ENCODE peak calls at places on chromosomes 5 and 9, in five cellular contexts. V is H1, Z is K562, U is GM12878, W is HepG2. P is an unnamed sample.

GRCh38 chr5:463952-464351 is 21.0 kb downstream of the EXOC3 start:
- DNase-seq in V (no peak), Z (no peak), U (no peak), W (no peak), P (no peak)

GRCh38 chr5:133825631-133826289 is 142.7 kb downstream of the C5orf15 start:
- DNase-seq in V (no peak), Z (no peak), U (peak), W (no peak), P (no peak)

GRCh38 chr5:13957032-13957645 is 12.7 kb upstream of the DNAH5 start:
- DNase-seq in V (no peak), Z (peak), U (no peak), W (peak), P (peak)

GRCh38 chr5:140041492-140042421 is 1.3 kb downstream of the NRG2 start:
- DNase-seq in V (peak), Z (no peak), U (peak), W (no peak), P (peak)

GRCh38 chr5:83472508-83473343 is 1.2 kb downstream of the VCAN start:
- DNase-seq in V (peak), Z (peak), U (no peak), W (no peak), P (peak)

GRCh38 chr9:69649566-69650260 is 22.5 kb downstream of the APBA1 start:
- DNase-seq in V (no peak), Z (no peak), U (no peak), W (no peak), P (no peak)

GRCh38 chr5:132411382-132411925 is 41.9 kb downstream of the SLC22A5 start:
- DNase-seq in V (no peak), Z (no peak), U (no peak), W (no peak), P (no peak)

GRCh38 chr9:121682201-121682600 is 30.8 kb downstream of the DAB2IP start:
- DNase-seq in V (no peak), Z (no peak), U (no peak), W (no peak), P (no peak)

GRCh38 chr5:130687085-130687733 is 477.8 kb downstream of the HINT1 start:
- DNase-seq in V (no peak), Z (no peak), U (no peak), W (no peak), P (no peak)

GRCh38 chr5:55004728-55005127 is 19.3 kb upstream of the GZMK start:
- DNase-seq in V (no peak), Z (no peak), U (no peak), W (no peak), P (no peak)

GRCh38 chr9:137316012-137316981 is 14.2 kb upstream of the NRARP start:
- DNase-seq in V (peak), Z (peak), U (no peak), W (no peak), P (peak)
- TF ChIP-seq POLR2A in V (no peak), Z (peak), U (peak), W (no peak), P (no peak)

DNA sequence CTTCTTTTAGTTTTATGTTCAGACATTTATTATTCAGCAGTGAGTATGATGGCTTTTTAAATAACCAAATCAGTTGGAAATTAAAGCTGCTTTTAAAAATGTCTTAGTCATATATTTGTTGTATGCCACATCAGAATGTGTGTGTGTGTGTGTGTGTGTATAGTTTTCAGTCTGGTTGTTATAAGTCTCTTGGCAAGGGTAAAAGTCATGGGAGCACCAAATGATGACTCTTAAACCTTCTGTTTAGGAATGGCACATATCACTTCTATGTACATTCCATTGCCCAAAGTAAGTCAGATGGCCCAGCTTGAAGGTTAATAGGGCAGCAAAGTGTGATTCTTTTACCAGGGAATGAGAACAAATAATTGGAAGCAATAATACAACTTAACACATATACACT is 135.9 kb downstream of the RNF180 start:
- DNase-seq in V (no peak), Z (no peak), U (no peak), W (no peak), P (no peak)
- TF ChIP-seq CHD2 in V (no peak), Z (no peak), U (no peak), W (no peak), P (no peak)

GRCh38 chr5:57488308-57488955 is 5.8 kb upstream of the ACTBL2 start:
- DNase-seq in V (no peak), Z (no peak), U (no peak), W (no peak), P (no peak)
- TF ChIP-seq POLR2A in V (no peak), Z (no peak), U (no peak), W (no peak), P (no peak)

GRCh38 chr5:51486158-51486557 is 102.9 kb downstream of the ISL1 start:
- DNase-seq in V (no peak), Z (no peak), U (no peak), W (no peak), P (no peak)
- TF ChIP-seq CHD2 in V (no peak), Z (no peak), U (no peak), W (no peak), P (no peak)

GRCh38 chr5:91311168-91311696 is 71.9 kb downstream of the ARRDC3 start:
- DNase-seq in V (no peak), Z (no peak), U (no peak), W (no peak), P (no peak)

GRCh38 chr5:91307023-91307422 is 76.1 kb downstream of the ARRDC3 start:
- DNase-seq in V (no peak), Z (no peak), U (no peak), W (no peak), P (no peak)

GRCh38 chr5:91311697-91312501 is 71.2 kb downstream of the ARRDC3 start:
- DNase-seq in V (no peak), Z (no peak), U (peak), W (peak), P (peak)

DNA sequence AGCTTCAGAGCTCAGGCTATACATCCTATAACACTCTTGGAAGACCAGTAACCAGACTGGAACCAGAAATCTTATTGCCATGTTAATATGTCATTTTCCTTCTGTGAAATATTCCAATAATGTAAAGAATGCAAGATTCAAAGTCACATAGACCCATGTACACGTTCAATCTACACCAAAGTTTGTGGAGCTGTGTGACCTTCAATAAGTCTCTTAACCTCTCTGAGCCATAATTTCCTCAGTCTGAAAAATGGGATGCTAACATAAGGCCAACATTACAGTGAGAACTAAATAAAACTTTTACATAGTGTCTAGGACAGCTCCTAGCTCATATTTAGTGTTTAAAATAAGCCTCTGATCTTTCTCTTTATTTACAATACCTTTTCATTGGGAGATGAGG is 70.4 kb downstream of the ARRDC3 start:
- DNase-seq in V (no peak), Z (no peak), U (no peak), W (no peak), P (no peak)
- TF ChIP-seq POLR2A in V (no peak), Z (no peak), U (no peak), W (no peak), P (no peak)

GRCh38 chr5:155222393-155222792 is 208.8 kb downstream of the KIF4B start:
- DNase-seq in V (no peak), Z (no peak), U (no peak), W (no peak), P (no peak)
- TF ChIP-seq CHD2 in V (no peak), Z (no peak), U (no peak), W (no peak), P (no peak)

GRCh38 chr5:34915139-34915855 is at the start of the genes BRIX1 and RAD1:
- DNase-seq in V (peak), Z (peak), U (peak), W (peak), P (peak)
- TF ChIP-seq POLR2A in V (peak), Z (peak), U (peak), W (peak), P (peak)

GRCh38 chr5:169954786-169955185 is 25.5 kb downstream of the INSYN2B start:
- DNase-seq in V (no peak), Z (no peak), U (no peak), W (no peak), P (no peak)
- TF ChIP-seq CHD2 in V (no peak), Z (no peak), U (no peak), W (no peak), P (no peak)

GRCh38 chr5:141944086-141944485 is 13.9 kb downstream of the PCDH12 start:
- DNase-seq in V (no peak), Z (no peak), U (no peak), W (no peak), P (no peak)
- TF ChIP-seq POLR2A in V (no peak), Z (no peak), U (no peak), W (no peak), P (no peak)

GRCh38 chr9:123314617-123315016 is 41.4 kb upstream of the CRB2 start:
- DNase-seq in V (no peak), Z (no peak), U (no peak), W (no peak), P (no peak)

GRCh38 chr9:123310551-123311249 is 42.3 kb upstream of the STRBP start:
- DNase-seq in V (no peak), Z (no peak), U (no peak), W (peak), P (no peak)

GRCh38 chr9:123309611-123310010 is 41.2 kb upstream of the STRBP start:
- DNase-seq in V (no peak), Z (no peak), U (no peak), W (no peak), P (no peak)

GRCh38 chr9:123312306-123312877 is 43.6 kb upstream of the CRB2 start:
- DNase-seq in V (no peak), Z (no peak), U (no peak), W (no peak), P (no peak)

GRCh38 chr9:123311250-123311753 is 42.9 kb upstream of the STRBP start:
- DNase-seq in V (no peak), Z (no peak), U (no peak), W (no peak), P (no peak)
- TF ChIP-seq CHD2 in V (no peak), Z (no peak), U (no peak), W (no peak), P (no peak)